ENCODE peak calls at places on chromosomes 13 and 19, in four cellular contexts. J, Z, E and K are unnamed samples.

GRCh38 chr13:42211704-42212103 is 60.2 kb upstream of the AKAP11 start:
- DNase-seq in J (peak), Z (peak), E (no peak), K (no peak)

GRCh38 chr13:53691417-53691816 is 662.8 kb downstream of the OLFM4 start:
- DNase-seq in J (no peak), Z (no peak), E (no peak), K (no peak)

GRCh38 chr13:50529154-50529882 is 314.2 kb downstream of the DLEU7 start:
- DNase-seq in J (peak), Z (peak), E (no peak), K (no peak)

GRCh38 chr13:40571338-40571737 is 95.1 kb downstream of the FOXO1 start:
- DNase-seq in J (no peak), Z (no peak), E (no peak), K (no peak)

GRCh38 chr19:38134538-38135149 is 89.4 kb downstream of the DPF1 start:
- DNase-seq in J (peak), Z (peak), E (no peak), K (peak)

GRCh38 chr13:94020833-94021232 is 458.6 kb downstream of the DCT start:
- DNase-seq in J (peak), Z (no peak), E (no peak), K (no peak)

GRCh38 chr19:21483589-21484170 is 21.7 kb upstream of the ZNF429 start:
- DNase-seq in J (peak), Z (peak), E (no peak), K (no peak)

GRCh38 chr19:13024126-13024957 is 29.1 kb downstream of the NFIX start:
- DNase-seq in J (no peak), Z (no peak), E (no peak), K (no peak)

GRCh38 chr19:8611890-8612806 is 1.6 kb upstream of the ADAMTS10 start:
- DNase-seq in J (peak), Z (peak), E (no peak), K (peak)

GRCh38 chr19:17703823-17704463 is 15.3 kb upstream of the MAP1S start:
- DNase-seq in J (peak), Z (peak), E (no peak), K (peak)

GRCh38 chr13:39665763-39666162 is 10.3 kb downstream of the COG6 start:
- DNase-seq in J (no peak), Z (no peak), E (no peak), K (no peak)

GRCh38 chr13:19817106-19817505 is 34.4 kb upstream of the PSPC1 start:
- DNase-seq in J (no peak), Z (no peak), E (no peak), K (no peak)

GRCh38 chr13:19817510-19818158 is 34.9 kb upstream of the PSPC1 start:
- DNase-seq in J (no peak), Z (no peak), E (no peak), K (no peak)

GRCh38 chr13:19822673-19823072 is 39.9 kb upstream of the PSPC1 start:
- DNase-seq in J (peak), Z (no peak), E (peak), K (no peak)

DNA sequence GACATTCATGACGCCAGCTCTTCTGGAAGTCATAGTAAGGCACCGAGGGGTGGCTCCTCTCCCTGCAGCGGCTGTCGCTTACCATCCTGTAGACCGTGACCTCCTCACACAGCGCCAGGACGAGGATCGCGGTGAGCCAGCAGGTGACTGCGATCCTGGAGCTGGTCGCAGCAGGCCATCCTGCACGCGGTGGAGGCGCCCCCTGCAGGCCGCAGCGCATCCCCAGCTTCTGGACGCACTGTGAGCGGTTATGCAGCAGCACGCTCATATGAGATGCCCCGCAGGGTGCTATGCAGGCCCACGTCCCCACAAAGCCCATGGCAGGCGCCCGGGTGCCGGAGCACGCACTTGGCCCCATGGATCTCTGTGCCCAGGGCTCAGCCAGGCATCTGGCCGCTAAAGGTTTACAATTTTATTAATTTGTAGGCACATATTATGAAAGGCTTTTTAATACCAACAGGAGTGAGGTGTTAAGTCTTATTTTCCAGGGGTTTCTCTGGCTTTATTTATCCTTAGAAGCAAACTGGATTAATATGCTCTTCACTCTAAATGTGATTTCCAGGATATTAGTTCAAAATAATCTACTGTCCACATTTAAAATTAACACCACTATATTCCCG is 35.6 kb upstream of the PSPC1 start:
- DNase-seq in J (no peak), Z (peak), E (no peak), K (no peak)
- TF ChIP-seq CTCF in J (peak), Z (peak), E (peak), K (peak)

GRCh38 chr13:101474419-101474957 is 22.0 kb downstream of the ITGBL1 start:
- DNase-seq in J (peak), Z (peak), E (no peak), K (no peak)
- TF ChIP-seq CTCF in J (peak), Z (peak), E (peak), K (no peak)

GRCh38 chr19:15249912-15250634 is 17.8 kb upstream of the EPHX3 start:
- DNase-seq in J (peak), Z (peak), E (peak), K (no peak)
- TF ChIP-seq CTCF in J (no peak), Z (no peak), E (no peak), K (no peak)

GRCh38 chr13:113122571-113123225 is at the start of gene F10:
- DNase-seq in J (peak), Z (peak), E (peak), K (no peak)

GRCh38 chr13:113121928-113122420 is 625 bp upstream of the F10 start:
- DNase-seq in J (no peak), Z (no peak), E (peak), K (no peak)

GRCh38 chr13:113121183-113121927 is 1.2 kb upstream of the F10 start:
- DNase-seq in J (no peak), Z (no peak), E (peak), K (no peak)

GRCh38 chr13:113124211-113125025 is 1.8 kb downstream of the F10 start:
- DNase-seq in J (no peak), Z (no peak), E (peak), K (no peak)

GRCh38 chr13:113123226-113124150 is 889 bp downstream of the F10 start:
- DNase-seq in J (no peak), Z (no peak), E (peak), K (no peak)
- TF ChIP-seq CTCF in J (peak), Z (peak), E (no peak), K (peak)

DNA sequence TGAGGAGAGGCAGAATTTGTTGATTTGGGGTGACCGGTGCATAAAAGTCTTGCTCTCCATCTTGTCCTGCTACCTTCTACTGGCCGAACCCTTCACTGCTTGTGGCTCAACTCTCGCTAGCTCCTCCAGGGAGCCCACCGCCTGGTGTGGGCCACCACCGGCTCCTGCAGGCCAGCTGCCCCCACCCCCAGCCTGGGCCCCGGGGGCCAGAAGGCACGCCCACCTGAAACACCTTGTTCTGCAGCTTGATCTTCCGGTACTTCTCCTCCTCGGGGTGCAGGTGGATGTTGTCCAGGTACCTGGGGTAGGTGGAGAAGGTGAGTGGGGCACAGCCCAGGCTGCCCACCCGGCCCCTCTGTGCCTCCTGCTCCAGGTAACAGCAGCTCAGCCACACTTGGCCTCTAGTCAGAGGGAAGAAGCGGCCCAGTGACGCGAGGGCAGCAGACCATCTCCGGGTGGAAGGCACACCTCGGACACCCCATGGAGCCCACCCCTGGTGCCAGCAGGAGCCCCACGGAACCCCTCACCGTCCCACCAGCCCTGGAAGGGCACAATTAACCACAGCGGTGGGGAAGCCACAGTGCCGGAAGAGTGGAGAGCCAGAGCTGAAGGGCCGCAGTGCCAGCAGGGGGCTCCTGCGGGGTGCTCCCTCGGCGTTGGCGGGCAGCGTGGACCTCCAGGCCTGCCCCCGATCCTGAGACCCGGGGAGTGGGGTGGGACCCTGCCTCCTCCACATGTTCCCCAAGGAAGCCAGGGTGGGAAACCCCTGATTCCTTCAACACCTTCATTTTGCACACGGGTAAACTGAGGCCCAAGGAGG is 10.1 kb downstream of the UBXN6 start:
- DNase-seq in J (no peak), Z (no peak), E (no peak), K (no peak)
- TF ChIP-seq CTCF in J (no peak), Z (no peak), E (no peak), K (no peak)

DNA sequence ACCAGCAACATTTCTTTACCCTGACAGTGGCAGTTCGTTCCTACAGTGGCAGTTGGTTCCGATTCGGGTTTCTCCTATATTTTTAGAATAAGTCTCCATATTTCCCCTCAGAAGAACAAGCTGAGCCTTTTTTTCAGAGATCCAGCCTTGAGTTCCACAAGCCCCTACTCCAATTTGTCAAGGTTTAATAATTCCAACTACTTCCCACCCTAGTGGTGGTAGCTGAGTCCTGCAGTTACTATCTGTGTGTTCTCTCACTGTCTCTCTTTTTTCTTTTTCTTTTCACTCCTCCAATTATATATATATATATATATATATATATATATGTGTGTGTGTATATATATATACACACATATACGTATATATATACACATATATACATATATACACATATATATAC is 1347.3 kb downstream of the PCDH9 start:
- DNase-seq in J (no peak), Z (no peak), E (no peak), K (no peak)
- TF ChIP-seq CTCF in J (peak), Z (no peak), E (peak), K (no peak)

GRCh38 chr13:91369432-91369831 is 21.9 kb downstream of the MIR17HG start:
- DNase-seq in J (peak), Z (no peak), E (no peak), K (no peak)

GRCh38 chr13:91372813-91373420 is 25.4 kb downstream of the MIR17HG start:
- DNase-seq in J (no peak), Z (no peak), E (no peak), K (no peak)

DNA sequence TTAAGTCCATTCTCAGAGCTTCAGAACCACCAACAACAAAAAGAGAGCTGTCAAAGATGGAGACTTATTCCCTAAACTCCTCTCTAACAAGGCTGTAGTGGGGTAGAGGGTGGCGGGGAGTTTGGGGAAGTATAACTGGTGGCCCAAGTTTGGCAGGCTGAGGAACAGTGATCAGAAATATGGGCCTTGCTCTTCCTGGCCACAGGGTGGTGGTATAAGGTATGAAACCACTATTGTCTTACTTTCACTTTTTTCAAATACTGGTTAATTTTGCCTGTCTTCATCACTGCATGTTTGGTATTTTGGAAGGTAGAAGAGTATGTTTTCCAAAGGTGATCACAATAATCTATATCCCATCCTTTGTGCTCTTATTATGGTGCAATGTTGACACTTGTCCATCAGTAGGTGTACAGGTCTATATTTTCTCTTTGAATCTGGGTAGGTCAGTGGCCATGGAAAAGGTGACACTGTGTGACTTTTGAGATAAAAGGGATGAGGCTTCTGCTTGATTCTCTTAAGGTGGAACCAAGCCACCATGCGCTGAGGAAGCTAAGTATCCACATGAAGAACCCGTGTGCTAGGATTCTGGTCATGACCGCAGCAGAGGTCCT is 23.2 kb upstream of the GPC5 start:
- DNase-seq in J (peak), Z (peak), E (no peak), K (peak)
- TF ChIP-seq CTCF in J (peak), Z (no peak), E (peak), K (peak)

DNA sequence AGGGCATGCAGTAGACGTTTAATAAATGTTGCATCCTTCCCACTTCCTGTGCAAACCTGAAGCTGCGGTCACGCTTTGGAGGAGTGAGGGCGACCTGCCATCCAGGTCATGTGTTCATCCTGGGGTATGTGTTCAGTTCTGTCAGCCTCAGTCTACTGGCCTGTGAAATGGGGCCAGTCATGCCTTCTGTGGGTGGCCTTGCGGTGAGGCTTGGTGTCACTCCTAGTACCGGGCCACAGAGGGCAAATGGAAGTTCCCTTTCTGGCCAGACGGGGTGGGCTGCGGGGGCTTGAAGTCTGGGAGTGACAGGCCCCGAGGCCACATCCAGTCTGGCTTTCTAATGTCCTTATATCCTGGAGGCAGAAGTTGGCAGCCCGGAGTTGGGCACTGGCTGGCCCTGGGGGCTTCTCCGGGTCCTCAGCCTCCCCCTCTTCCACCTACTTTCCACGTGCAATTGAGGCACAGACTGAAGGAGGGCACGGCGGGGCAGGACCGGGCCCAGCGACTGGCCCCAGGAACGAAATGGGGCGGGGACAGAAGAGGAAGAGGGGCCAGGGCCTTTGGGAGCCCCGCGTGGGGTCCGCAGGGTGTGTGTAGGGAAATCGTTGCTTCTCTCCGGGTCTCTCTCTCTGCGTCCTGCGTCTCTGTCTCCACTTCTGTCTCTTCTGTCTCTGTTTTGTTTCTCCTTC is 11.1 kb downstream of the PDE4A start:
- DNase-seq in J (peak), Z (no peak), E (no peak), K (peak)
- TF ChIP-seq CTCF in J (no peak), Z (no peak), E (no peak), K (no peak)

GRCh38 chr13:49421391-49421790 is 22.5 kb downstream of the CAB39L start:
- DNase-seq in J (no peak), Z (peak), E (no peak), K (peak)
- TF ChIP-seq CTCF in J (no peak), Z (no peak), E (no peak), K (peak)

DNA sequence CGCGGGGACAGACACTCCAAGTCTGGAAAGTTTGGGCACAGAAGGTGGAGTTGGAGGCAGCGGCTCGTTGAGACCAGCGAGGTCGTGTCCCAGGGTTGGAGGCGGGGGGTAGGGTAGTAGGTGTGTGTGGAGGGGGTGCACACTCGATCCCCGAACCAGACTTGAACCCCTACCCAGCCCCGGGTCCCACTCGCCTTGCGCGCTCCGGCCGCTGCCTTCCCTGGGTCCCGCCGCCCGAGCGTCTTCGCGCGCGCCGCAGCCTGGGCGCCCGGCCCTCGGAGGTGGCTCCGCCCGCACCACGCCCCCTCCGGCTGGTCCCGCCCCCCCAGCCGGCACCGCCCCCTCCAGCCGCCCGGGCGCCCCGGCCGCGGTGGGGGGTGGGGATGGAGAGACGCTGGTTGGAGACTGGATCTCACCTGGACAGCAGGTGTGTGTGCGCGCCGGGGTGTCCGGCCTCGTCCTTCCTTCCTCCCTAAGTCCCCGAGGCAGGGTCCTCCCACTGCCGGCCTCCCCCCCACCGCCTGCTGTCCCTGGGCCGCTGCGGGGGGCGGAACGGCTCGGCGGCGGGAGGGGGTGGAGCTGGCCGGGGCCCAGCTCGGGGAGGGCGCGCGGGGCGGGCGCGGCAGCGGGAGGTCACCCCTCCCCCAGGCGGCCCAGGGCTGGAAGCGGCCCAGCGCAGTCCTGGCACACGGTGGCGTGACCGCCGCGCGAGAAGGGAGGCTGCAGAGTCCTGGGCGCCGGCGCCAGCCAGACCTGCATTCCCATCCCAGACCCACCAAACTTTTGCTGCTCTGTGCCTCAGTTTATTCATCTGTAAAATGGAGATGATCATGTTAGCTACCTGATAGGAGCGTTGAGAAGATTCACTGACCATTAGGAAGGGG is at the start of gene KANK2:
- DNase-seq in J (peak), Z (peak), E (peak), K (peak)
- TF ChIP-seq CTCF in J (no peak), Z (peak), E (peak), K (peak)